ENCODE peak calls at places on chromosomes 2 and 18, in seven cellular contexts. T, R, K, Q, B, I and Y are unnamed samples.

GRCh38 chr2:45607701-45608100 is 3.4 kb downstream of the SRBD1 start:
- DNase-seq in R (no peak), T (no peak), B (no peak), I (peak; percentile 38), Q (no peak), K (peak; percentile 71), Y (peak; percentile 28)

GRCh38 chr2:45964226-45964841 is 312.9 kb downstream of the PRKCE start:
- DNase-seq in B (peak; percentile 94), R (peak; percentile 76), K (peak; percentile 72), I (peak; percentile 97), Q (no peak), T (peak; percentile 96), Y (peak; percentile 85)

GRCh38 chr2:186183406-186183805 is 302.7 kb upstream of the ZC3H15 start:
- DNase-seq in T (no peak), R (no peak), K (no peak), Q (no peak), I (no peak), B (no peak), Y (no peak)

GRCh38 chr2:240126731-240127130 is 9.4 kb downstream of the COPS9 start:
- DNase-seq in K (no peak), Q (no peak), R (no peak), B (peak; percentile 66), I (no peak), T (no peak), Y (no peak)

GRCh38 chr2:236627193-236627592 is 57.6 kb downstream of the ACKR3 start:
- DNase-seq in R (peak; percentile 57), B (peak; percentile 82), Q (no peak), K (no peak), T (no peak), I (no peak), Y (no peak)

GRCh38 chr2:73290049-73290839 is 3.1 kb downstream of the EGR4 start:
- DNase-seq in R (no peak), B (no peak), Q (no peak), K (peak; percentile 60), T (peak; percentile 62), I (peak; percentile 36), Y (peak; percentile 85)

GRCh38 chr18:48139427-48140347 is 209.2 kb upstream of the SMAD2 start:
- DNase-seq in T (peak; percentile 100), K (no peak), R (no peak), B (no peak), I (no peak), Q (no peak), Y (peak; percentile 63)

GRCh38 chr2:218402491-218402901 is 2.8 kb downstream of the CTDSP1 start:
- DNase-seq in T (no peak), B (no peak), Q (no peak), R (no peak), I (no peak), K (no peak), Y (no peak)

GRCh38 chr2:96520231-96520630 is 15.1 kb upstream of the NEURL3 start:
- DNase-seq in I (no peak), K (no peak), T (no peak), Q (no peak), B (no peak), R (no peak), Y (no peak)

GRCh38 chr2:45691152-45691551 is 39.7 kb downstream of the PRKCE start:
- DNase-seq in I (no peak), Q (no peak), B (peak; percentile 7), T (no peak), R (no peak), K (no peak), Y (no peak)

GRCh38 chr2:171706152-171706803 is 19.0 kb downstream of the DYNC1I2 start:
- DNase-seq in R (no peak), T (no peak), I (peak; percentile 41), K (peak; percentile 13), Q (no peak), B (no peak), Y (peak; percentile 30)

GRCh38 chr2:158573739-158574138 is 117.0 kb downstream of the PKP4 start:
- DNase-seq in B (no peak), R (no peak), I (no peak), T (no peak), K (no peak), Q (no peak), Y (no peak)

GRCh38 chr18:70377857-70378701 is 89.2 kb downstream of the SOCS6 start:
- DNase-seq in K (no peak), R (no peak), Q (no peak), I (no peak), B (no peak), T (no peak), Y (no peak)

GRCh38 chr2:219433666-219434467 is 776 bp upstream of the SPEG start:
- DNase-seq in Q (no peak), I (peak; percentile 54), B (no peak), K (no peak), R (peak; percentile 89), T (peak; percentile 23), Y (peak; percentile 29)

GRCh38 chr2:45932278-45932975 is 281.0 kb downstream of the PRKCE start:
- DNase-seq in Q (no peak), T (no peak), R (no peak), K (no peak), B (peak; percentile 34), I (peak; percentile 43), Y (no peak)

GRCh38 chr2:239884051-239884405 is 141.1 kb downstream of the NDUFA10 start:
- DNase-seq in Q (no peak), B (peak; percentile 29), K (no peak), I (no peak), R (peak; percentile 48), T (no peak), Y (no peak)

GRCh38 chr18:64330976-64331375 is 182.1 kb upstream of the LINC00305 start:
- DNase-seq in T (peak; percentile 55), I (no peak), R (no peak), B (no peak), K (no peak), Q (no peak), Y (no peak)

GRCh38 chr2:182372661-182373060 is 54.2 kb downstream of the PDE1A start:
- DNase-seq in B (no peak), I (peak; percentile 93), R (peak; percentile 73), Q (no peak), T (no peak), K (peak; percentile 55), Y (peak; percentile 44)

GRCh38 chr2:69291004-69291650 is 95.9 kb downstream of the GFPT1 start:
- DNase-seq in B (no peak), R (no peak), K (no peak), T (no peak), I (peak; percentile 41), Q (no peak), Y (no peak)

GRCh38 chr2:44362207-44363015 is 664 bp downstream of the CAMKMT start:
- DNase-seq in T (no peak), Q (no peak), R (peak; percentile 68), B (peak; percentile 86), I (peak; percentile 63), K (peak; percentile 41), Y (peak; percentile 52)

GRCh38 chr2:70789304-70790078 is 952 bp downstream of the FIGLA start:
- DNase-seq in I (peak; percentile 62), K (peak; percentile 85), R (peak; percentile 72), T (peak; percentile 40), B (no peak), Q (peak; percentile 42), Y (no peak)

GRCh38 chr18:5979971-5980457 is 84.7 kb upstream of the TMEM200C start:
- DNase-seq in T (no peak), B (no peak), K (no peak), R (no peak), Q (no peak), I (no peak), Y (no peak)

GRCh38 chr18:58212274-58212673 is 168.2 kb downstream of the NEDD4L start:
- DNase-seq in B (no peak), T (no peak), K (no peak), I (no peak), R (no peak), Q (no peak), Y (no peak)

GRCh38 chr2:42438685-42439084 is 55.1 kb downstream of the KCNG3 start:
- DNase-seq in B (no peak), R (no peak), K (no peak), Q (no peak), T (no peak), I (no peak), Y (no peak)

GRCh38 chr18:456361-456821 is 44.1 kb downstream of the COLEC12 start:
- DNase-seq in Q (no peak), I (no peak), B (peak; percentile 88), R (peak; percentile 74), K (no peak), T (no peak), Y (no peak)

GRCh38 chr2:147463881-147464520 is 380.8 kb upstream of the ACVR2A start:
- DNase-seq in B (no peak), K (no peak), T (no peak), I (no peak), R (no peak), Q (no peak), Y (peak; percentile 61)

GRCh38 chr2:118847447-118848172 is at the start of gene EN1:
- DNase-seq in K (no peak), T (no peak), R (no peak), Q (no peak), I (no peak), B (peak; percentile 96), Y (peak; percentile 67)

GRCh38 chr2:62300925-62301324 is 105.0 kb downstream of the B3GNT2 start:
- DNase-seq in B (no peak), R (no peak), I (no peak), Q (no peak), K (no peak), T (no peak), Y (no peak)

GRCh38 chr18:36350839-36351474 is 53.4 kb downstream of the FHOD3 start:
- DNase-seq in K (no peak), B (no peak), R (no peak), T (no peak), I (no peak), Q (no peak), Y (no peak)

GRCh38 chr18:6628189-6628588 is 101.3 kb upstream of the ARHGAP28 start:
- DNase-seq in K (no peak), R (no peak), Q (no peak), B (no peak), I (no peak), T (no peak), Y (no peak)

GRCh38 chr2:241752253-241752652 is 17.8 kb downstream of the D2HGDH start:
- DNase-seq in Q (no peak), I (no peak), B (no peak), T (no peak), R (no peak), K (no peak), Y (no peak)

GRCh38 chr2:107525420-107525819 is 301.3 kb upstream of the RGPD4 start:
- DNase-seq in B (no peak), K (no peak), Q (no peak), R (no peak), T (no peak), I (peak; percentile 47), Y (no peak)

GRCh38 chr2:167880415-167880814 is 367.0 kb downstream of the STK39 start:
- DNase-seq in B (no peak), K (no peak), T (no peak), R (no peak), I (no peak), Q (no peak), Y (no peak)

GRCh38 chr2:177396630-177397460 is 4.3 kb downstream of the AGPS start:
- DNase-seq in R (no peak), K (peak; percentile 37), B (no peak), I (peak; percentile 82), Q (no peak), T (no peak), Y (peak; percentile 50)

GRCh38 chr2:159612255-159612901 is 4.0 kb downstream of the BAZ2B start:
- DNase-seq in I (no peak), B (no peak), R (no peak), K (no peak), T (peak; percentile 39), Q (no peak), Y (peak; percentile 22)

GRCh38 chr2:127025357-127026062 is 81.4 kb downstream of the BIN1 start:
- DNase-seq in B (peak; percentile 92), T (peak; percentile 88), Q (peak; percentile 58), R (peak; percentile 77), K (peak; percentile 82), I (peak; percentile 89), Y (peak; percentile 51)

GRCh38 chr18:63979409-63979908 is 9.6 kb downstream of the SERPINB8 start:
- DNase-seq in R (no peak), Q (peak; percentile 22), I (peak; percentile 77), T (peak; percentile 39), B (no peak), K (peak; percentile 36), Y (peak; percentile 19)